ENCODE peak calls at places on chromosomes 2 and 18, in four cellular contexts. A is KG1, I is NCI-H1417, F is H54. N is an unnamed sample.

GRCh38 chr18:79476031-79476917 is 80.5 kb downstream of the NFATC1 start:
- DNase-seq in I (no peak), A (no peak), F (no peak), N (no peak)

GRCh38 chr18:7897119-7897518 is 330.0 kb downstream of the PTPRM start:
- DNase-seq in A (no peak), F (no peak), I (no peak), N (no peak)

GRCh38 chr2:26299488-26300092 is 46.4 kb upstream of the SELENOI start:
- DNase-seq in F (no peak), I (no peak), A (peak), N (no peak)

GRCh38 chr2:224178085-224178484 is 139.0 kb upstream of the SERPINE2 start:
- DNase-seq in A (no peak), I (peak), F (no peak), N (no peak)

GRCh38 chr2:24658531-24659202 is 134.5 kb downstream of the PTRHD1 start:
- DNase-seq in F (no peak), I (no peak), A (no peak), N (no peak)

GRCh38 chr2:224359569-224359968 is 42.3 kb downstream of the FAM124B start:
- DNase-seq in F (no peak), I (peak), A (no peak), N (peak)

GRCh38 chr2:189210250-189211075 is 30.9 kb upstream of the COL5A2 start:
- DNase-seq in A (no peak), I (no peak), F (peak), N (peak)

GRCh38 chr2:234715671-234716250 is 218.9 kb upstream of the ARL4C start:
- DNase-seq in A (no peak), F (no peak), I (no peak), N (no peak)

GRCh38 chr2:26480751-26481380 is 2.9 kb upstream of the OTOF start:
- DNase-seq in A (no peak), I (no peak), F (no peak), N (no peak)

GRCh38 chr2:112143150-112143549 is 5.0 kb downstream of the FBLN7 start:
- DNase-seq in I (no peak), F (no peak), A (no peak), N (no peak)

GRCh38 chr2:41736586-41736985 is 311.2 kb upstream of the PKDCC start:
- DNase-seq in I (no peak), F (no peak), A (no peak), N (no peak)

GRCh38 chr2:207072579-207072978 is 93.2 kb downstream of the KLF7 start:
- DNase-seq in I (no peak), F (no peak), A (peak), N (no peak)

GRCh38 chr18:27901424-27902226 is 275.3 kb downstream of the CDH2 start:
- DNase-seq in F (no peak), A (no peak), I (peak), N (no peak)